ENCODE peak calls at places on chromosomes 1 and 21, in six cellular contexts. One of them, this sample, is unnamed.

GRCh38 chr1:192147221-192147620 is 11.0 kb upstream of the RGS18 start:
- DNase-seq in bronchial epithelial cell: no peak
- DNase-seq in omental fat pad: no peak
- DNase-seq in astrocyte of the spinal cord: no peak
- DNase-seq in lower leg skin: no peak
- DNase-seq in psoas muscle: no peak
- DNase-seq in this sample: no peak

GRCh38 chr21:44377922-44378645 is 24.7 kb downstream of the TRPM2 start:
- DNase-seq in bronchial epithelial cell: no peak
- DNase-seq in omental fat pad: no peak
- DNase-seq in lower leg skin: peak
- DNase-seq in psoas muscle: no peak
- DNase-seq in astrocyte of the spinal cord: no peak
- DNase-seq in this sample: no peak

GRCh38 chr1:58823481-58824010 is 39.7 kb upstream of the JUN start:
- DNase-seq in psoas muscle: no peak
- DNase-seq in lower leg skin: no peak
- DNase-seq in omental fat pad: no peak
- DNase-seq in bronchial epithelial cell: peak
- DNase-seq in astrocyte of the spinal cord: peak
- DNase-seq in this sample: peak

GRCh38 chr1:53548031-53548491 is 88.9 kb downstream of the DMRTB1 start:
- DNase-seq in astrocyte of the spinal cord: no peak
- DNase-seq in psoas muscle: no peak
- DNase-seq in bronchial epithelial cell: no peak
- DNase-seq in omental fat pad: peak
- DNase-seq in lower leg skin: peak
- DNase-seq in this sample: no peak

GRCh38 chr1:82777240-82777639 is 976.5 kb downstream of the ADGRL2 start:
- DNase-seq in psoas muscle: no peak
- DNase-seq in bronchial epithelial cell: no peak
- DNase-seq in lower leg skin: no peak
- DNase-seq in astrocyte of the spinal cord: no peak
- DNase-seq in omental fat pad: no peak
- DNase-seq in this sample: no peak

GRCh38 chr1:59360729-59361128 is 63.8 kb downstream of the FGGY start:
- DNase-seq in lower leg skin: no peak
- DNase-seq in astrocyte of the spinal cord: no peak
- DNase-seq in psoas muscle: no peak
- DNase-seq in bronchial epithelial cell: no peak
- DNase-seq in omental fat pad: no peak
- DNase-seq in this sample: no peak

GRCh38 chr1:182781849-182782586 is 7.6 kb upstream of the NPL start:
- DNase-seq in omental fat pad: peak
- DNase-seq in lower leg skin: peak
- DNase-seq in bronchial epithelial cell: peak
- DNase-seq in psoas muscle: peak
- DNase-seq in astrocyte of the spinal cord: peak
- DNase-seq in this sample: peak

GRCh38 chr21:27021801-27022200 is 54.9 kb upstream of the ADAMTS5 start:
- DNase-seq in bronchial epithelial cell: no peak
- DNase-seq in psoas muscle: no peak
- DNase-seq in astrocyte of the spinal cord: no peak
- DNase-seq in lower leg skin: no peak
- DNase-seq in omental fat pad: no peak
- DNase-seq in this sample: no peak

GRCh38 chr1:234550341-234551031 is 59.5 kb downstream of the IRF2BP2 start:
- DNase-seq in omental fat pad: no peak
- DNase-seq in psoas muscle: no peak
- DNase-seq in astrocyte of the spinal cord: no peak
- DNase-seq in lower leg skin: peak
- DNase-seq in bronchial epithelial cell: no peak
- DNase-seq in this sample: no peak

GRCh38 chr21:34639882-34640788 is 25.2 kb upstream of the RCAN1 start:
- DNase-seq in bronchial epithelial cell: no peak
- DNase-seq in astrocyte of the spinal cord: peak
- DNase-seq in omental fat pad: no peak
- DNase-seq in lower leg skin: peak
- DNase-seq in psoas muscle: no peak
- DNase-seq in this sample: no peak

GRCh38 chr1:10615336-10615735 is 140.6 kb downstream of the PEX14 start:
- DNase-seq in psoas muscle: no peak
- DNase-seq in bronchial epithelial cell: no peak
- DNase-seq in lower leg skin: peak
- DNase-seq in astrocyte of the spinal cord: no peak
- DNase-seq in omental fat pad: no peak
- DNase-seq in this sample: no peak

GRCh38 chr1:24921938-24922662 is 8.0 kb downstream of the RUNX3 start:
- DNase-seq in omental fat pad: no peak
- DNase-seq in astrocyte of the spinal cord: no peak
- DNase-seq in psoas muscle: no peak
- DNase-seq in lower leg skin: no peak
- DNase-seq in bronchial epithelial cell: no peak
- DNase-seq in this sample: no peak

GRCh38 chr1:218463194-218464156 is 118.3 kb downstream of the TGFB2 start:
- DNase-seq in bronchial epithelial cell: peak
- DNase-seq in psoas muscle: peak
- DNase-seq in omental fat pad: peak
- DNase-seq in astrocyte of the spinal cord: peak
- DNase-seq in lower leg skin: peak
- DNase-seq in this sample: peak

GRCh38 chr1:242081446-242081845 is 82.5 kb upstream of the MAP1LC3C start:
- DNase-seq in lower leg skin: no peak
- DNase-seq in omental fat pad: no peak
- DNase-seq in bronchial epithelial cell: no peak
- DNase-seq in astrocyte of the spinal cord: peak
- DNase-seq in psoas muscle: no peak
- DNase-seq in this sample: no peak

GRCh38 chr1:221431068-221431651 is 310.7 kb downstream of the DUSP10 start:
- DNase-seq in bronchial epithelial cell: no peak
- DNase-seq in astrocyte of the spinal cord: peak
- DNase-seq in psoas muscle: no peak
- DNase-seq in lower leg skin: no peak
- DNase-seq in omental fat pad: no peak
- DNase-seq in this sample: peak

GRCh38 chr1:62689524-62689923 is 1.3 kb upstream of the DOCK7 start:
- DNase-seq in bronchial epithelial cell: peak
- DNase-seq in lower leg skin: no peak
- DNase-seq in psoas muscle: no peak
- DNase-seq in astrocyte of the spinal cord: peak
- DNase-seq in omental fat pad: no peak
- DNase-seq in this sample: peak

GRCh38 chr1:119133987-119134386 is 6.5 kb downstream of the WARS2 start:
- DNase-seq in astrocyte of the spinal cord: peak
- DNase-seq in psoas muscle: no peak
- DNase-seq in omental fat pad: no peak
- DNase-seq in lower leg skin: no peak
- DNase-seq in bronchial epithelial cell: no peak
- DNase-seq in this sample: peak

GRCh38 chr1:196409586-196409985 is 198.7 kb downstream of the KCNT2 start:
- DNase-seq in psoas muscle: no peak
- DNase-seq in astrocyte of the spinal cord: peak
- DNase-seq in lower leg skin: no peak
- DNase-seq in omental fat pad: no peak
- DNase-seq in bronchial epithelial cell: no peak
- DNase-seq in this sample: no peak

GRCh38 chr1:22137006-22137720 is 5.7 kb downstream of the WNT4 start:
- DNase-seq in lower leg skin: no peak
- DNase-seq in psoas muscle: no peak
- DNase-seq in omental fat pad: no peak
- DNase-seq in bronchial epithelial cell: peak
- DNase-seq in astrocyte of the spinal cord: peak
- DNase-seq in this sample: no peak

GRCh38 chr1:25253911-25254310 is 6.7 kb upstream of the RSRP1 start:
- DNase-seq in psoas muscle: no peak
- DNase-seq in bronchial epithelial cell: peak
- DNase-seq in astrocyte of the spinal cord: no peak
- DNase-seq in lower leg skin: no peak
- DNase-seq in omental fat pad: no peak
- DNase-seq in this sample: peak

GRCh38 chr1:202280595-202280994 is 61.1 kb downstream of the UBE2T start:
- DNase-seq in lower leg skin: peak
- DNase-seq in omental fat pad: no peak
- DNase-seq in psoas muscle: no peak
- DNase-seq in bronchial epithelial cell: no peak
- DNase-seq in astrocyte of the spinal cord: no peak
- DNase-seq in this sample: no peak

GRCh38 chr1:214617246-214617645 is 14.3 kb downstream of the CENPF start:
- DNase-seq in lower leg skin: no peak
- DNase-seq in omental fat pad: no peak
- DNase-seq in bronchial epithelial cell: no peak
- DNase-seq in psoas muscle: no peak
- DNase-seq in astrocyte of the spinal cord: no peak
- DNase-seq in this sample: no peak

GRCh38 chr1:206860165-206860564 is 5.3 kb upstream of the IL20 start:
- DNase-seq in lower leg skin: no peak
- DNase-seq in psoas muscle: no peak
- DNase-seq in bronchial epithelial cell: no peak
- DNase-seq in astrocyte of the spinal cord: no peak
- DNase-seq in omental fat pad: no peak
- DNase-seq in this sample: no peak

GRCh38 chr1:206859082-206859491 is 6.3 kb upstream of the IL20 start:
- DNase-seq in astrocyte of the spinal cord: no peak
- DNase-seq in bronchial epithelial cell: peak
- DNase-seq in psoas muscle: no peak
- DNase-seq in omental fat pad: no peak
- DNase-seq in lower leg skin: peak
- DNase-seq in this sample: no peak

GRCh38 chr1:206854401-206855129 is 10.9 kb upstream of the IL20 start:
- DNase-seq in omental fat pad: no peak
- DNase-seq in bronchial epithelial cell: no peak
- DNase-seq in astrocyte of the spinal cord: peak
- DNase-seq in psoas muscle: no peak
- DNase-seq in lower leg skin: peak
- DNase-seq in this sample: no peak

GRCh38 chr1:206855863-206856262 is 9.6 kb upstream of the IL20 start:
- DNase-seq in omental fat pad: no peak
- DNase-seq in bronchial epithelial cell: no peak
- DNase-seq in lower leg skin: peak
- DNase-seq in psoas muscle: no peak
- DNase-seq in astrocyte of the spinal cord: no peak
- DNase-seq in this sample: no peak

DNA sequence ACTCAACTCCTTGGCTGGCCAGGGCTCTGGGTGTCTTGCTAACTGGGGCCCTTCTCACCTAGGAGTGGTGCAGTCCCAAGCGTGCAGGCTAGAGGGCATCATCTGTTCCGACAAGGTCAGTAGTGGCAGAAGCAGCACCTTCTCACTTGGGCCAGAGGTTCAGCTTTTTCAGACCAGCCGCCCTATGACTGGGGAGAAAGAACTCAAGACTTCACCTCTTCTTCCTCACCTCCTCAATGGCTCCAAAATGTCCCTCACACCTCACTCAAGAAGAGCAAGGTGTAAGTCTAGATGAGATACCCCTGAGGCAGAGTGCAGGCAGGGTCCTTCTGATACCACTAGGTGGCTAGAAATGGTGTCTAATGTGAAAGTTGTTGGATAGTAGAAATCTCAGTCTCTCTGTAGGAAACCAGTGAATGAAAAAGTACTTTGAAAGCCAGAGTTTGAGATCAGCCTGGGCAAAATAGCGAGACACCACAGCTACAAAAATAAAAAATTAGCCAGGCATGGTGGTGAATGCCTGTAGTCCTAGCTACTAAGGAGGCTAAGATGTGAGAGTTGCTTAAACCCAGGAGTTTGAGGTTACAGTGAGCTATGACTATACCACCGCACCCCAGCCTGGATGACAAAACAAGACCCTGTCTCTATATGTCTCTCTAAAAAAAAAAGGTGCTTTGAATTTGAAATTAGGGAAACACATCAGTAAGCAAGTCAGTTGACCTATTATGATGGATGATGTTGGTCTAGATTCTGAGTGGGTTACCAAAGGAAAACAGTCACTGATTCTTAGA is 8.6 kb upstream of the IL20 start:
- DNase-seq in psoas muscle: no peak
- DNase-seq in astrocyte of the spinal cord: no peak
- DNase-seq in omental fat pad: no peak
- DNase-seq in bronchial epithelial cell: no peak
- DNase-seq in lower leg skin: peak
- DNase-seq in this sample: no peak
- TF ChIP-seq CTCF in psoas muscle: peak
- TF ChIP-seq CTCF in astrocyte of the spinal cord: peak
- TF ChIP-seq CTCF in omental fat pad: no peak
- TF ChIP-seq CTCF in bronchial epithelial cell: no peak
- TF ChIP-seq CTCF in lower leg skin: no peak
- TF ChIP-seq CTCF in this sample: peak

GRCh38 chr1:92485374-92486250 is 1.1 kb downstream of the GFI1 start:
- DNase-seq in omental fat pad: no peak
- DNase-seq in lower leg skin: no peak
- DNase-seq in astrocyte of the spinal cord: peak
- DNase-seq in psoas muscle: peak
- DNase-seq in bronchial epithelial cell: no peak
- DNase-seq in this sample: peak
- TF ChIP-seq CTCF in omental fat pad: no peak
- TF ChIP-seq CTCF in lower leg skin: no peak
- TF ChIP-seq CTCF in astrocyte of the spinal cord: peak
- TF ChIP-seq CTCF in psoas muscle: peak
- TF ChIP-seq CTCF in bronchial epithelial cell: peak
- TF ChIP-seq CTCF in this sample: no peak

DNA sequence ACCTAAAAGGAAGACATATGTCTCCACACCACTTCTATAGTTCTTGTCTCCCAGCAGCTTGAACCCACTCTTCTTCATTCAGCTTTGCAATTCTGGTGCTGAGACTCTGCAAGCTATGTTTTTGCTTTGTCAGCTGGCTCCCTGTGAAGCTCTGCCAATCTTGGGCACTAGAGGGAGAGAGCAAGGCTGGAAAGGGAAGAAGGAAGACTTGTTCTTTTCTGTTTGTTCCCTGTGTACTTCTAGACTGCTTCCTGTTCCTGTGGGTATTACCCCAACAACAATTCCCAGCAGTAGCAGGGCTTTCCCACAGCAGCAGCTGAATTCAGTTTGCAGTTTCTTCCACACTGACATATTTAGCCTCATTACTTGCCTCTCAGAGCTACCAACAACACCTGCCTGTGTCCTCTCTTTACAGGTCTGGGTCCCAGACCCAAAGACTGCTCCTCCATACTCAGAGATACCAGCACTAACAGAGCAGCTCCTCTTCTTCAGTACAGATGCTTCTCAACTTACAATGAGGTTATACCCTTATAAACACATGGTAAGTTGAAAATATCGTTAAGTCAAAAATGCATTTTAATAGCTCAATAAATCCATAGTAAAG is 275.2 kb upstream of the NEGR1 start:
- DNase-seq in astrocyte of the spinal cord: peak
- DNase-seq in omental fat pad: no peak
- DNase-seq in bronchial epithelial cell: peak
- DNase-seq in lower leg skin: no peak
- DNase-seq in psoas muscle: no peak
- DNase-seq in this sample: peak
- TF ChIP-seq CTCF in astrocyte of the spinal cord: peak
- TF ChIP-seq CTCF in omental fat pad: no peak
- TF ChIP-seq CTCF in bronchial epithelial cell: peak
- TF ChIP-seq CTCF in lower leg skin: no peak
- TF ChIP-seq CTCF in psoas muscle: no peak
- TF ChIP-seq CTCF in this sample: peak

DNA sequence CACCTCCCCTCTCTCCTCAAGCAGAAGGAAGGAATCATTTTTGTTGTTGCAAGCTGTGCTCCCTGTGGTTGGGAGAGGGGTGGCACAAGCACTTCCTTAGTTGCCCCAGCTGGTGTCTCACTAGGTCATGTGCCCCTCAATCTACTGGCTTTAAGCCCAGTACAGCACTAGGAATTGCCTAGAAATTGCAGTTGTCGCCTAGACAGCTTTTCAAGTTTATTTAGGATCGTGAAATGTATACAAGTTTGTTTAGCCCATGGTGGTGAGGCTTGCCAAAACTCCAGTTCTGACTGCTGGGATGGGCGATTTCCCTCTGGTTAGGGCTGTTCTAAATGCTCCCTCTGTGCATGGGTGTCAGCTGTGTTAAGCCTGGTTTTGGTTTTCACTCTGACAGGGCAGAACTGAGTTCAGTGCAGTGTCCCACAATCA is 126.8 kb upstream of the ZNF644 start:
- DNase-seq in lower leg skin: no peak
- DNase-seq in astrocyte of the spinal cord: no peak
- DNase-seq in bronchial epithelial cell: peak
- DNase-seq in psoas muscle: no peak
- DNase-seq in omental fat pad: no peak
- DNase-seq in this sample: no peak
- TF ChIP-seq CTCF in lower leg skin: no peak
- TF ChIP-seq CTCF in astrocyte of the spinal cord: no peak
- TF ChIP-seq CTCF in bronchial epithelial cell: no peak
- TF ChIP-seq CTCF in psoas muscle: no peak
- TF ChIP-seq CTCF in omental fat pad: no peak
- TF ChIP-seq CTCF in this sample: no peak